ENCODE peak calls at places on chromosomes 4 and X, in ten cellular contexts. U, F, B, Q, H, S, T, G, D and L are unnamed samples.

GRCh38 chr4:27217261-27217769 is 356.7 kb downstream of the STIM2 start:
- DNase-seq in U (no peak), F (no peak), B (no peak), Q (no peak), H (no peak), S (peak), T (no peak), G (no peak), D (no peak), L (peak)

GRCh38 chrX:30561191-30561590 is 16.4 kb downstream of the TASL start:
- DNase-seq in U (no peak), F (no peak), B (no peak), Q (no peak), H (peak), S (no peak), T (no peak), G (no peak), D (no peak), L (peak)

GRCh38 chr4:182449186-182449880 is 206.1 kb downstream of the TENM3 start:
- DNase-seq in U (no peak), F (no peak), B (no peak), Q (peak), H (no peak), S (peak), T (no peak), G (no peak), D (no peak), L (peak)

GRCh38 chr4:105677689-105678088 is 30.8 kb downstream of the INTS12 start:
- DNase-seq in U (no peak), F (no peak), B (no peak), Q (no peak), H (no peak), S (no peak), T (no peak), G (no peak), D (no peak), L (no peak)

GRCh38 chr4:70706516-70706915 is 15.2 kb upstream of the RUFY3 start:
- DNase-seq in U (no peak), F (no peak), B (no peak), Q (no peak), H (no peak), S (peak), T (no peak), G (no peak), D (no peak), L (no peak)

GRCh38 chr4:102344955-102345794 is at the start of gene SLC39A8:
- DNase-seq in U (peak), F (peak), B (peak), Q (peak), H (peak), S (peak), T (peak), G (peak), D (peak), L (peak)

GRCh38 chr4:165873298-165874071 is 448 bp downstream of the TLL1 start:
- DNase-seq in U (peak), F (no peak), B (no peak), Q (peak), H (peak), S (peak), T (no peak), G (peak), D (peak), L (peak)

GRCh38 chr4:184957451-184958115 is 60.7 kb upstream of the HELT start:
- DNase-seq in U (no peak), F (no peak), B (no peak), Q (no peak), H (no peak), S (no peak), T (no peak), G (no peak), D (no peak), L (no peak)

GRCh38 chr4:111274060-111274459 is 651.2 kb upstream of the PITX2 start:
- DNase-seq in U (no peak), F (no peak), B (no peak), Q (no peak), H (no peak), S (no peak), T (no peak), G (no peak), D (no peak), L (no peak)

GRCh38 chrX:70262952-70263567 is 3.1 kb upstream of the P2RY4 start:
- DNase-seq in U (no peak), F (peak), B (peak), Q (peak), H (peak), S (peak), T (no peak), G (peak), D (no peak), L (peak)

GRCh38 chrX:104112326-104112951 is at the start of gene ZCCHC18:
- DNase-seq in U (peak), F (peak), B (peak), Q (peak), H (peak), S (peak), T (peak), G (peak), D (peak), L (peak)

GRCh38 chrX:72180539-72180938 is 1.0 kb upstream of the PIN4 start:
- DNase-seq in U (no peak), F (no peak), B (no peak), Q (no peak), H (no peak), S (no peak), T (no peak), G (no peak), D (no peak), L (no peak)

GRCh38 chr4:13541176-13541604 is 3.1 kb downstream of the NKX3-2 start:
- DNase-seq in U (no peak), F (no peak), B (no peak), Q (peak), H (no peak), S (no peak), T (no peak), G (peak), D (peak), L (no peak)

GRCh38 chrX:73916931-73917657 is 354.1 kb downstream of the CHIC1 start:
- DNase-seq in U (no peak), F (no peak), B (no peak), Q (peak), H (peak), S (peak), T (no peak), G (peak), D (no peak), L (peak)

GRCh38 chr4:87337361-87337760 is 14.7 kb upstream of the HSD17B13 start:
- DNase-seq in U (no peak), F (no peak), B (no peak), Q (no peak), H (no peak), S (no peak), T (no peak), G (no peak), D (no peak), L (no peak)

GRCh38 chr4:180105362-180105761 is 2137.8 kb upstream of the TENM3 start:
- DNase-seq in U (no peak), F (no peak), B (no peak), Q (no peak), H (no peak), S (no peak), T (no peak), G (no peak), D (no peak), L (no peak)